ENCODE peak calls at places on chromosomes 5 and 9, in seven cellular contexts. F, C, R, B, H, O and Y are unnamed samples.

GRCh38 chr5:73938280-73938937 is 312.4 kb downstream of the ARHGEF28 start:
- DNase-seq in F (no peak), B (no peak), C (no peak), R (no peak), O (no peak), H (peak; percentile 91), Y (peak; percentile 90)

GRCh38 chr5:6338871-6339270 is 39.5 kb downstream of the MED10 start:
- DNase-seq in H (no peak), F (no peak), C (no peak), R (no peak), O (no peak), B (no peak), Y (no peak)

GRCh38 chr5:170442921-170443320 is 53.8 kb upstream of the KCNMB1 start:
- DNase-seq in R (no peak), C (no peak), H (no peak), F (no peak), O (no peak), B (peak; percentile 26), Y (no peak)

GRCh38 chr9:95494022-95494415 is 22.8 kb downstream of the PTCH1 start:
- DNase-seq in O (no peak), B (no peak), C (no peak), R (no peak), F (peak; percentile 84), H (no peak), Y (no peak)

GRCh38 chr5:161548472-161549094 is 2.1 kb upstream of the GABRB2 start:
- DNase-seq in F (no peak), O (no peak), R (no peak), H (no peak), B (no peak), C (no peak), Y (no peak)

GRCh38 chr5:148984333-148984732 is 78.5 kb downstream of the SH3TC2 start:
- DNase-seq in H (no peak), B (no peak), C (no peak), O (no peak), R (no peak), F (no peak), Y (no peak)

GRCh38 chr9:71146511-71146910 is 25.1 kb upstream of the TRPM3 start:
- DNase-seq in R (no peak), C (no peak), B (no peak), F (no peak), H (no peak), O (no peak), Y (no peak)

GRCh38 chr5:96868603-96869371 is 7.5 kb upstream of the ERAP2 start:
- DNase-seq in O (no peak), R (no peak), C (no peak), B (no peak), H (peak; percentile 86), F (no peak), Y (peak; percentile 42)

GRCh38 chr5:8134609-8135008 is 265.7 kb downstream of the MTRR start:
- DNase-seq in R (no peak), F (no peak), B (no peak), H (no peak), C (no peak), O (no peak), Y (no peak)

GRCh38 chr9:129709471-129710460 is 43.1 kb downstream of the PTGES start:
- DNase-seq in F (no peak), C (no peak), R (no peak), H (no peak), B (no peak), O (no peak), Y (no peak)

GRCh38 chr9:129716091-129716490 is 36.8 kb downstream of the PTGES start:
- DNase-seq in R (no peak), O (no peak), F (no peak), B (no peak), H (peak; percentile 27), C (no peak), Y (no peak)

GRCh38 chr9:129714393-129715051 is 38.3 kb downstream of the PTGES start:
- DNase-seq in O (no peak), B (no peak), H (no peak), C (no peak), F (no peak), R (no peak), Y (no peak)

GRCh38 chr9:129708799-129709198 is 43.4 kb downstream of the PRRX2 start:
- DNase-seq in O (no peak), H (no peak), C (no peak), F (no peak), R (no peak), B (no peak), Y (no peak)

DNA sequence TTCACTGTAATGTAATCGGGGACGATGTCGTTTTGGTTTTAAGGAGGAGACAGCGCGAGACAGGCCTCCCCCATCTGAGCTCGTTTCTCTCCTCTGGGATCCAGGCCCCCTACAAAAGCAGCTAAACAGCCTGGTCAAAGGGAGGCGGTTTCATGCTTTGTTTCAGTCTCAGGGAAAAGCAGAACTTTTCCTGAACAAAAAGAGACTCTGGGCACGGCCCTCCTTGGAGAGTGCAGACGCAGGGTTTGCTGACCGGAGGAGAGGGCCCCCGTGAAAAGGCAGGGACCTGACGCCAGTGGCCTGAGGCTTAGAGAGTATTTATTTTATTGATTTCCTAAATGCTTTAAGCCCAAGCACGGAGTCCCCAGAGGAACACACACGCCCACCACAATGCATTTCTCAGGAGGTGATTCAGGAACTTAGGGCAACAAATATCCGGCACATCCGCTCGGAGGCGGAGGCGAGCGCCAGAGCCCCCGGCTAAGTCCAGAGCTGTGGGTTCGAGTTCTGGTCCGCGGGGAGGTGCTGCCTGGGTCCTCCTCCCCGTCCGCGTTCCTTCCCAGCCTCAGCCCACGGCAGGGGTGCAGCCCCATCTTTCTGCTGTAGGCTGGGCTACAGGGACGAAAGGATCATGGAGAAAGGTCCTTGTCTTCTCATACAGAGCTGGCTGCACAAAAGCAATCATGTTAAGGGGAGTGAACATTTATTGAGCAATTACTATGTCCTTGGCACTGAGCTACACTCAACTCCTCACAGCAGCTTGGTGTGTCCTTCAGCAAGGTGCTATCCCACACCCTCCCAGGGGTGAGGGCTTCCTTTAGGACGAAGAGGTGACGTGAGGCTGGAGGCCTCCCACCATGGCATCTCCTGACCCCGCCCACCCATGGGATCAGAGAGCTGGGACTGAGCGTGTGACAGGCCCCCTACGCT is 40.0 kb downstream of the PTGES start:
- DNase-seq in B (no peak), O (no peak), R (no peak), C (no peak), F (no peak), H (peak; percentile 29), Y (peak; percentile 76)
- TF ChIP-seq CTCF in B (no peak), O (no peak), R (no peak), C (no peak), F (no peak), H (no peak), Y (peak; percentile 1)

DNA sequence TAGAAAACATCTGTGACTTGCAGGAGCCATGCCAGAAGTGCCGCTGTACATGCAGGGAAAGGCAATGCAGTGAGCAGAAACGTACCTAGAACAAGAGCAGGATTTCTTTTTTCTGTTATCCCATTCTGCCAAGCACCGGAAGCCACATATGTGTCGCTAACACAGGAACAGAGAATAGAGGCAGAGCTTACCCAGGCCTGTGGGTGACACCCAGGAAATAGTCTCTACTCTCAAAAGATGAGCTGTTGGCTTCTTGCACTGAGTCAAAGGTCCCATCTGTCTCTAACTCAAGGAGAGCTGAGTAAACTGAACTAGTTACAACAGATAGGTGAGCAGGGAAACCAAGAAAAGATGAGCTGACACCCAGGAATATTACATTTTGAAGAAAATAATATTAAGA is 5.8 kb downstream of the ADAMTS19 start:
- DNase-seq in R (no peak), H (no peak), O (no peak), F (no peak), B (no peak), C (no peak), Y (no peak)
- H3K4me3 ChIP-seq in R (no peak overlapping the region), H (no peak overlapping the region), O (no peak overlapping the region), F (no peak overlapping the region), B (no peak overlapping the region), C (no peak overlapping the region), Y (no peak overlapping the region)

GRCh38 chr5:110594866-110595265 is 131.6 kb downstream of the TMEM232 start:
- DNase-seq in B (no peak), H (no peak), O (no peak), C (no peak), R (no peak), F (peak; percentile 41), Y (no peak)

GRCh38 chr5:110588241-110588962 is 138.1 kb downstream of the TMEM232 start:
- DNase-seq in C (no peak), H (no peak), B (no peak), F (no peak), O (no peak), R (no peak), Y (no peak)

GRCh38 chr5:110590187-110590586 is 136.3 kb downstream of the TMEM232 start:
- DNase-seq in B (no peak), O (no peak), C (no peak), R (no peak), F (no peak), H (peak; percentile 25), Y (no peak)
- TF ChIP-seq CTCF in B (no peak), O (no peak), C (peak; percentile 33), R (peak; percentile 27), F (no peak), H (peak; percentile 46), Y (peak; percentile 51)

GRCh38 chr5:83472508-83473343 is 1.2 kb downstream of the VCAN start:
- DNase-seq in F (peak; percentile 76), O (no peak), C (peak; percentile 33), B (peak; percentile 79), R (peak; percentile 43), H (peak; percentile 24), Y (no peak)

GRCh38 chr5:83471405-83472212 is at the start of gene VCAN:
- DNase-seq in F (peak; percentile 69), R (peak; percentile 67), H (peak; percentile 90), B (peak; percentile 90), O (no peak), C (peak; percentile 40), Y (no peak)

GRCh38 chr5:83473344-83474169 is 2.0 kb downstream of the VCAN start:
- DNase-seq in B (peak; percentile 97), F (peak; percentile 85), O (peak; percentile 34), H (peak; percentile 99), R (peak; percentile 85), C (peak; percentile 89), Y (peak; percentile 88)

GRCh38 chr5:83470920-83471404 is 582 bp upstream of the VCAN start:
- DNase-seq in H (no peak), F (no peak), R (no peak), B (no peak), C (no peak), O (no peak), Y (no peak)

GRCh38 chr5:83472213-83472507 is 616 bp downstream of the VCAN start:
- DNase-seq in F (no peak), H (no peak), B (no peak), O (no peak), C (no peak), R (no peak), Y (no peak)
- H3K4me3 ChIP-seq in F (peak overlapping the region; percentile 45), H (peak overlapping the region; percentile 86), B (peak overlapping the region; percentile 48), O (peak overlapping the region; percentile 32), C (peak overlapping the region; percentile 35), R (peak overlapping the region; percentile 34), Y (peak overlapping the region; percentile 82)

GRCh38 chr5:154771383-154771901 is 16.3 kb downstream of the LARP1 start:
- DNase-seq in F (no peak), O (peak; percentile 43), H (peak; percentile 89), C (no peak), R (peak; percentile 23), B (no peak), Y (peak; percentile 77)
- TF ChIP-seq CTCF in F (no peak), O (no peak), H (no peak), C (no peak), R (no peak), B (no peak), Y (peak; percentile 8)